ENCODE peak calls at places on chromosome 21, in nine cellular contexts. Q is suprapubic skin; H is activated naive CD4-positive, alpha-beta T cell; B is HFF-Myc; V is germinal center; A is IMR-90; X is aorta; Z is colonic mucosa; U is activated naive CD8-positive, alpha-beta T cell treated with anti-CD3 and anti-CD28 coated beads for 36 hours. R is an unnamed sample.
A peak's percentile ranks its signal among the peaks of the same experiment; 100 is the strongest.

GRCh38 chr21:46022551-46023107 is 41.1 kb downstream of the COL6A1 start:
- DNase-seq in U (no peak), V (no peak), Z (no peak), B (no peak), A (no peak), X (peak; percentile 42), H (no peak), Q (peak; percentile 77), R (no peak)

GRCh38 chr21:45267390-45267760 is 20.3 kb downstream of the POFUT2 start:
- DNase-seq in H (no peak), A (no peak), V (no peak), X (no peak), B (no peak), Q (peak; percentile 22), U (no peak), Z (no peak), R (peak; percentile 47)

GRCh38 chr21:33261635-33262034 is 4.5 kb upstream of the IL10RB start:
- DNase-seq in X (peak; percentile 72), B (no peak), A (peak; percentile 62), Z (no peak), Q (no peak), U (no peak), V (no peak), H (no peak), R (no peak)

GRCh38 chr21:42414553-42414927 is 10.8 kb downstream of the UBASH3A start:
- DNase-seq in B (no peak), Q (no peak), Z (no peak), U (no peak), A (no peak), X (no peak), H (no peak), V (no peak), R (no peak)

GRCh38 chr21:42350271-42350885 is 416 bp downstream of the TFF2 start:
- DNase-seq in Q (no peak), B (no peak), U (no peak), V (no peak), X (no peak), Z (no peak), A (no peak), H (no peak), R (peak; percentile 20)

GRCh38 chr21:44736291-44737004 is 25.1 kb upstream of the TSPEAR start:
- DNase-seq in X (no peak), V (no peak), U (no peak), H (no peak), B (no peak), Z (no peak), Q (peak; percentile 38), A (no peak), R (peak; percentile 62)

GRCh38 chr21:25385912-25386474 is 221.3 kb downstream of the MRPL39 start:
- DNase-seq in Q (no peak), A (peak; percentile 77), B (peak; percentile 52), X (no peak), U (no peak), V (peak; percentile 38), Z (no peak), H (no peak), R (no peak)

GRCh38 chr21:44013380-44014088 is 1.4 kb downstream of the TRAPPC10 start:
- DNase-seq in X (no peak), H (no peak), U (peak; percentile 32), Q (peak; percentile 46), B (no peak), V (peak; percentile 44), Z (peak; percentile 34), A (peak; percentile 4), R (no peak)

GRCh38 chr21:31203371-31204054 is 140.5 kb downstream of the TIAM1 start:
- DNase-seq in Q (no peak), Z (no peak), B (no peak), X (no peak), A (peak; percentile 40), V (no peak), U (no peak), H (no peak), R (no peak)

GRCh38 chr21:27320868-27321267 is 354.0 kb upstream of the ADAMTS5 start:
- DNase-seq in Q (no peak), B (no peak), A (no peak), Z (no peak), H (no peak), X (no peak), U (no peak), V (no peak), R (no peak)

GRCh38 chr21:46498335-46499050 is 39.8 kb downstream of the DIP2A start:
- DNase-seq in Q (no peak), X (no peak), A (peak; percentile 45), H (no peak), V (no peak), U (no peak), B (no peak), Z (no peak), R (no peak)

GRCh38 chr21:35400233-35400939 is 351.3 kb upstream of the RUNX1 start:
- DNase-seq in Q (no peak), A (peak; percentile 67), Z (peak; percentile 50), V (peak; percentile 44), X (no peak), H (no peak), B (peak; percentile 17), U (peak; percentile 2), R (no peak)

GRCh38 chr21:45365608-45366241 is 39.2 kb upstream of the COL18A1 start:
- DNase-seq in X (peak; percentile 48), U (no peak), B (no peak), Q (no peak), A (peak; percentile 68), H (no peak), Z (no peak), V (no peak), R (no peak)